ENCODE peak calls at places on chromosomes 1 and 21, in six cellular contexts. S is Calu3, X is A549, N is RWPE2, W is hepatocyte, G is tibial artery. Y is an unnamed sample.

GRCh38 chr1:7650801-7651200 is 120.3 kb upstream of the VAMP3 start:
- DNase-seq in X (no peak), S (no peak), G (no peak), W (peak; percentile 73), N (no peak), Y (no peak)

GRCh38 chr1:235063068-235063765 is 65.4 kb downstream of the TOMM20 start:
- DNase-seq in G (peak; percentile 60), W (no peak), S (no peak), N (no peak), X (no peak), Y (no peak)

GRCh38 chr1:243595527-243596206 is 254.4 kb downstream of the AKT3 start:
- DNase-seq in G (no peak), S (no peak), X (no peak), N (no peak), W (no peak), Y (no peak)

GRCh38 chr1:29664711-29665110 is 428.4 kb downstream of the PTPRU start:
- DNase-seq in G (no peak), S (no peak), X (no peak), N (no peak), W (no peak), Y (no peak)

GRCh38 chr1:111904478-111905218 is 84.8 kb downstream of the KCND3 start:
- DNase-seq in W (no peak), X (no peak), N (no peak), G (no peak), S (no peak), Y (no peak)

GRCh38 chr1:10544239-10544638 is 69.5 kb downstream of the PEX14 start:
- DNase-seq in G (no peak), N (no peak), W (no peak), X (no peak), S (no peak), Y (no peak)

GRCh38 chr1:24776821-24777220 is 31.6 kb downstream of the CLIC4 start:
- DNase-seq in X (no peak), W (no peak), N (no peak), G (no peak), S (no peak), Y (no peak)

GRCh38 chr1:95793893-95794292 is 559.9 kb downstream of the RWDD3 start:
- DNase-seq in W (peak; percentile 11), G (no peak), N (no peak), S (peak; percentile 9), X (peak; percentile 2), Y (no peak)

GRCh38 chr1:170076199-170076598 is 1.7 kb upstream of the KIFAP3 start:
- DNase-seq in N (no peak), G (no peak), X (no peak), S (no peak), W (no peak), Y (no peak)

GRCh38 chr1:111045033-111045722 is 81.5 kb upstream of the LRIF1 start:
- DNase-seq in X (no peak), N (no peak), S (no peak), G (no peak), W (peak; percentile 28), Y (no peak)

GRCh38 chr1:9069324-9070100 is at the start of gene SLC2A5:
- DNase-seq in W (no peak), X (no peak), S (no peak), G (no peak), N (no peak), Y (no peak)

GRCh38 chr1:110004583-110004982 is 20.0 kb downstream of the AHCYL1 start:
- DNase-seq in G (no peak), W (peak; percentile 48), S (no peak), N (no peak), X (no peak), Y (no peak)

GRCh38 chr1:59481915-59482505 is 185.1 kb downstream of the FGGY start:
- DNase-seq in W (no peak), S (no peak), N (no peak), G (no peak), X (no peak), Y (no peak)

GRCh38 chr1:16298653-16299052 is 53.6 kb downstream of the FBXO42 start:
- DNase-seq in S (no peak), G (no peak), X (no peak), W (no peak), N (no peak), Y (no peak)

GRCh38 chr1:225617479-225617878 is 35.4 kb downstream of the ENAH start:
- DNase-seq in X (no peak), W (no peak), G (no peak), N (no peak), S (no peak), Y (no peak)

GRCh38 chr21:36959020-36959835 is 7.2 kb downstream of the HLCS start:
- DNase-seq in S (no peak), N (no peak), X (peak; percentile 8), G (no peak), W (no peak), Y (no peak)

GRCh38 chr1:206001476-206001888 is 1.7 kb downstream of the RAB7B start:
- DNase-seq in X (peak; percentile 53), N (no peak), G (peak; percentile 73), W (peak; percentile 80), S (peak; percentile 48), Y (no peak)

GRCh38 chr1:201861448-201861847 is 27.2 kb upstream of the SHISA4 start:
- DNase-seq in G (no peak), S (no peak), X (no peak), N (no peak), W (no peak), Y (no peak)

GRCh38 chr1:29238601-29238964 is 2.3 kb downstream of the PTPRU start:
- DNase-seq in G (no peak), W (no peak), N (no peak), X (no peak), S (no peak), Y (no peak)

GRCh38 chr1:216368249-216368648 is 55.0 kb downstream of the USH2A start:
- DNase-seq in G (no peak), N (no peak), X (no peak), S (no peak), W (no peak), Y (no peak)

GRCh38 chr21:14773777-14774345 is 227.7 kb upstream of the SAMSN1 start:
- DNase-seq in G (no peak), N (no peak), X (peak; percentile 19), S (peak; percentile 50), W (peak; percentile 35), Y (peak; percentile 68)

GRCh38 chr1:59332983-59333382 is 36.1 kb downstream of the FGGY start:
- DNase-seq in G (no peak), S (no peak), X (no peak), W (no peak), N (no peak), Y (no peak)

GRCh38 chr1:201226859-201227488 is 36.4 kb downstream of the IGFN1 start:
- DNase-seq in X (no peak), G (peak; percentile 48), W (no peak), N (no peak), S (no peak), Y (no peak)

GRCh38 chr1:182739545-182739944 is 50.0 kb upstream of the NPL start:
- DNase-seq in N (no peak), S (no peak), X (no peak), G (no peak), W (peak; percentile 43), Y (no peak)

GRCh38 chr1:114032271-114033218 is 53.3 kb downstream of the OLFML3 start:
- DNase-seq in S (no peak), N (no peak), W (peak; percentile 40), G (no peak), X (peak; percentile 29), Y (no peak)

DNA sequence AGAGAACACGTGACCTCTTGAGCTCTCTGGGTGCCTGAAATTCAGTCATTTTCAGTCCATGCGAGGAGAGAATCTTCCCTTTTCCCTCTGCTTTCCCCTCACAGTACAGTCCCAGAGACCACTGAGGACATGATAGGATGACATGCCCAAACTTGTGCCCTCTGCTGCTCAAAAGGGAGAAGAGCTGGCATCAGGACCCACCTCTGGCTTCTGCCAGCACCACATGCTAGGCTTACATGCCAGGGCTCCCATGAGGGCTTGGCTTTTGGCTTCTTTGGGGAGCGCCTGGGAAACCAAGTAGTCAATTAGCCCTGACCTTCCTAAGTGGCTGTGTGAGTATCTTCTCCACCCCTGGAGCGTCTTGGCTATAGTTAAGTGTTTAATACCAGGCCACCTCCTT is 13.8 kb upstream of the KCNQ4 start:
- DNase-seq in S (no peak), W (no peak), G (no peak), N (no peak), X (no peak), Y (no peak)
- TF ChIP-seq CTCF in S (no peak), W (peak; percentile 11), G (peak; percentile 30), N (peak; percentile 25), X (peak; percentile 15), Y (no peak)

DNA sequence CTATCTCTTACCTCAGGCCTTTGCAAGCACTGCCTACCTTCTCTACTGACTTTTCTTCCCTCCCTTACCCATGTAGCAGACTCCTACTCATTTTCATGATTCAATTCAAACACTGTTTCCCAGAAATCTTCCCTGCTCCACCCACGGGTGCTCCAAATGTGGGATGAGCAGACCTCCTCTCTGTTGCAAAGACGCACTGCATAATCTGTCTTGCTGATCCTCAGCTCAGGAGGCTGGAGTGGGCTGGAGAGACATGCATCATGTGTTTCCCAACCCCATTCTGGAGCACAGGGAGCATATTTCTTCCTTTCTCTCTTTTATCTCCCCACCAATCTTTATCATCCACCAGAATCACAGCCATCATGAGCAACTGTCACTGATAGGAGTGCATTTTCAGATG is 459.9 kb upstream of the NFIA start:
- DNase-seq in N (no peak), X (no peak), S (no peak), W (no peak), G (no peak), Y (no peak)
- TF ChIP-seq CTCF in N (no peak), X (no peak), S (no peak), W (no peak), G (no peak), Y (no peak)

GRCh38 chr1:151905070-151905442 is 4.3 kb downstream of the THEM4 start:
- DNase-seq in G (no peak), N (no peak), W (peak; percentile 31), X (no peak), S (no peak), Y (no peak)

GRCh38 chr1:151912973-151913372 is 3.7 kb upstream of the THEM4 start:
- DNase-seq in X (no peak), S (no peak), N (no peak), G (no peak), W (no peak), Y (no peak)

GRCh38 chr1:151907363-151908139 is 1.8 kb downstream of the THEM4 start:
- DNase-seq in S (no peak), G (no peak), N (no peak), W (no peak), X (peak; percentile 73), Y (no peak)

GRCh38 chr1:151909167-151910149 is at the start of gene THEM4:
- DNase-seq in S (peak; percentile 100), N (peak; percentile 98), W (peak; percentile 99), X (peak; percentile 99), G (peak; percentile 98), Y (peak; percentile 88)

DNA sequence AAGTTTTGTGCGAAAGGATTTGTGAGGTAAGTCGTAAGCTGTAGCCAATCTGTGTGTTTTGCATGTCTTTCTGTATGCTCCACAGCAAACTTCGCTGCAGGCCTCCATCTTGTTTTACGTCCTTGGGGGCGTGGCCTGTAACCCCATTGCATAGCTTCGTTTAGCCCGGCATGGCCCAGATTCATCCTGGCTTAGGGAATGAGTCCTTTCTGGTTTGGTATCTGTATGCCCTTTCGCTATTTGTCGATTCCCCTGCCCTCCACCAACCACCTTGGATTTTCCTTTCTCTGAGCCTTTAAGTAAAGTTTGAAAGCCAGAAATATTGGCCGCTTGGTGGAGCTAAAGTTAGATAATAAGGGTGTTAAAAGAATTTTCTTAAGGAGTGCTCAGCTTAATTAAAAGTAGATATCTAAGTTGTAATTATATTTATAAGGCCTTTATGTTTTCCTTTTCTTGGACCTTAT is 1.1 kb downstream of the THEM4 start:
- DNase-seq in W (peak; percentile 7), N (no peak), S (no peak), X (peak; percentile 43), G (no peak), Y (no peak)
- TF ChIP-seq CTCF in W (peak; percentile 26), N (peak; percentile 3), S (no peak), X (no peak), G (no peak), Y (no peak)

GRCh38 chr1:87084247-87084836 is 169.9 kb downstream of the HS2ST1 start:
- DNase-seq in S (no peak), N (no peak), W (peak; percentile 47), G (no peak), X (peak; percentile 20), Y (no peak)
- TF ChIP-seq CTCF in S (peak; percentile 50), N (peak; percentile 90), W (peak; percentile 65), G (peak; percentile 67), X (peak; percentile 56), Y (no peak)

Y was measured in omental fat pad.